ENCODE peak calls at places on chromosomes 7 and 10, in four cellular contexts. One of them, this sample, is unnamed.

GRCh38 chr10:125029584-125030242 is 87.8 kb downstream of the ZRANB1 start:
- DNase-seq in HCT116: no peak
- DNase-seq in NT2/D1: no peak
- DNase-seq in K562: no peak
- DNase-seq in this sample: no peak

GRCh38 chr7:105496501-105496900 is 25.6 kb downstream of the PUS7 start:
- DNase-seq in NT2/D1: no peak
- DNase-seq in K562: no peak
- DNase-seq in HCT116: no peak
- DNase-seq in this sample: no peak

GRCh38 chr7:98992076-98992475 is 113.7 kb downstream of the TRRAP start:
- DNase-seq in K562: no peak
- DNase-seq in NT2/D1: no peak
- DNase-seq in HCT116: no peak
- DNase-seq in this sample: no peak

GRCh38 chr7:155361363-155361680 is 63.6 kb downstream of the INSIG1 start:
- DNase-seq in NT2/D1: no peak
- DNase-seq in K562: no peak
- DNase-seq in HCT116: no peak
- DNase-seq in this sample: no peak

GRCh38 chr10:3838723-3839437 is 53.9 kb upstream of the KLF6 start:
- DNase-seq in K562: peak
- DNase-seq in NT2/D1: no peak
- DNase-seq in HCT116: no peak
- DNase-seq in this sample: no peak

GRCh38 chr7:117531845-117532244 is 52.0 kb downstream of the CFTR start:
- DNase-seq in HCT116: no peak
- DNase-seq in K562: no peak
- DNase-seq in NT2/D1: no peak
- DNase-seq in this sample: no peak

GRCh38 chr7:157771-158251 is 34.6 kb upstream of the FAM20C start:
- DNase-seq in NT2/D1: no peak
- DNase-seq in HCT116: no peak
- DNase-seq in K562: no peak
- DNase-seq in this sample: no peak

GRCh38 chr10:27244976-27245375 is 4.4 kb upstream of the ACBD5 start:
- DNase-seq in HCT116: no peak
- DNase-seq in K562: peak
- DNase-seq in NT2/D1: no peak
- DNase-seq in this sample: no peak

GRCh38 chr7:28068811-28069216 is 111.8 kb downstream of the JAZF1 start:
- DNase-seq in K562: no peak
- DNase-seq in NT2/D1: no peak
- DNase-seq in HCT116: no peak
- DNase-seq in this sample: no peak

GRCh38 chr7:128909605-128910568 is 622 bp downstream of the KCP start:
- DNase-seq in NT2/D1: no peak
- DNase-seq in K562: no peak
- DNase-seq in HCT116: no peak
- DNase-seq in this sample: peak

GRCh38 chr10:121928528-121928884 is 675 bp upstream of the ATE1 start:
- DNase-seq in NT2/D1: no peak
- DNase-seq in HCT116: no peak
- DNase-seq in K562: no peak
- DNase-seq in this sample: no peak

GRCh38 chr7:158527495-158527894 is 60.1 kb downstream of the PTPRN2 start:
- DNase-seq in HCT116: no peak
- DNase-seq in NT2/D1: no peak
- DNase-seq in K562: no peak
- DNase-seq in this sample: no peak

GRCh38 chr7:2045559-2046405 is 187.0 kb downstream of the MAD1L1 start:
- DNase-seq in HCT116: no peak
- DNase-seq in NT2/D1: no peak
- DNase-seq in K562: no peak
- DNase-seq in this sample: peak

GRCh38 chr7:2046581-2047271 is 186.0 kb downstream of the MAD1L1 start:
- DNase-seq in HCT116: no peak
- DNase-seq in NT2/D1: no peak
- DNase-seq in K562: no peak
- DNase-seq in this sample: no peak

GRCh38 chr7:2043316-2044039 is 189.3 kb downstream of the MAD1L1 start:
- DNase-seq in NT2/D1: no peak
- DNase-seq in HCT116: no peak
- DNase-seq in K562: no peak
- DNase-seq in this sample: peak

GRCh38 chr7:2044311-2044882 is 188.3 kb downstream of the MAD1L1 start:
- DNase-seq in K562: no peak
- DNase-seq in NT2/D1: no peak
- DNase-seq in HCT116: no peak
- DNase-seq in this sample: no peak

DNA sequence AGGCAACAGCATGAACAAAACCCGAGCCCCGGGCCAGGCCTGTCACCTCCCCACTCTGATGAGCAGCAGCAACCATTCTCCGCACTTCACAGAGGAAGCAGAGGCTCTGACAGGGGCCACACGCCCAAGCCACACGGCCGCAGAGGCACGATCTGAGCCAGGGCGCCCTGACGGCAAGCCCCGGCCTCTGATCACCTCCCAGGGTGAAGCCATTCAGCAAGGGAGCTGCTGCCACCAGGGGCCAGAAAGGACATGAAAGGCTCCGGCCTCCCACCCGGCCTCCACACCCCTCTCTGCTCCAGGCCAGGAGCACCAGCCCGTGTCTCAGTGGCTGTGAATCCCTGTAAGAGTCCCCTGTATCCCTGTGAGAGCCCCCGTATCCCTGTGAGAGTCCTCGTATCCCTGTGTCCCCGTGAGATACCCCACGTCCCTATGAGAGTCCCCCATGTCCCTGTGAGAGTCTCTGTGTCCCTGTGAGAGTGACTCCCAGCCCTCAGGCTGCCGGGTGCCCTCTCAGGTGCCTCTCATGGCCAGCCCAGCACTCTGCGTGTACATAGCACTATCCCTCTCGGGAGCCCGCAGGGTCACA is 187.8 kb downstream of the MAD1L1 start:
- DNase-seq in NT2/D1: no peak
- DNase-seq in K562: no peak
- DNase-seq in HCT116: no peak
- DNase-seq in this sample: peak
- TF ChIP-seq YY1 in NT2/D1: no peak
- TF ChIP-seq YY1 in K562: no peak
- TF ChIP-seq YY1 in HCT116: no peak
- TF ChIP-seq YY1 in this sample: no peak

DNA sequence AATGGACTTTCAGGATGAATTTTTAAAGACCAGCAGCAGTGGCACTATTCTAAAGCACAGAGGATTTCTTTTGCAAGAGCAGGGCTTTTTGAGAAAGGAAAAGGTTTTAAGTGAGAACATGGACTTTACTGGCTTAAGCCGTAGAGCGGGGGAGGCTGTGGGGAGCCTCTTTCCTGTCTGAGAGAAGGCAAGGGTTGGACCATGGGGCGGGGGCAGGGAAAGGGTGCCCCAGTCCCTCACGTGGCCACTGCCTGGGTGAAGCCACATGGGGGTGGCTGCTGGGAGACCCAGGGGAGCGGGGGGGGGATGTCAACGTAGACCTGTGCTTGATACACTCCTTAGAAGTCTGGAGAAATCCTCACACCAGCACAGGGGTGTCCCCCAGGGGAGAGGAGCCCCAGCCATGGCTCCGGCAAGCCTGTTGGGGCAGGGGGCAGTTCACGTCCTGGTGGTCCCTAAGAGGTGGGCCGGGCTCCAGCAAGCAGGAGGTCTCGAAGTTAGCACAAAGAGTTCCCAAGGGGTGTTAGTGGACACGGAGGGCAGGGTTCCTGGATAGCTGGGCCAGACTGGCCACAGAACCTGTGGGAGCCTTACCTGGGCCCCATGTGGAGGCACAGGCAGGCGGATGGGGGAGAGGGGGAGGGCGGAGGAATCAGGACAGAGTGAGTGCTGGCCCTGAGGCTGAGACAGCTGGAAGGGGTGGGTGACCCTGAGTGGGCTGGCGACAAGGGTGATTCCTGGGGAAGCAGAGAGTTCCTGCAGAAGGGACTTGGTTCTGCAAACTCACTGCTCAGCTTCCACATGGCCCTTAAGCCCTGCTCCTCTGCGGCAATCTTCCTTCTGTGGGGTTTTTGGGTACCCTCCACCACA is 36.9 kb upstream of the ELFN1 start:
- DNase-seq in NT2/D1: no peak
- DNase-seq in K562: no peak
- DNase-seq in HCT116: no peak
- DNase-seq in this sample: peak
- TF ChIP-seq YY1 in NT2/D1: no peak
- TF ChIP-seq YY1 in K562: no peak
- TF ChIP-seq YY1 in HCT116: no peak
- TF ChIP-seq YY1 in this sample: no peak

GRCh38 chr10:87094373-87095240 is at the start of the genes GLUD1 and SHLD2:
- DNase-seq in K562: peak
- DNase-seq in HCT116: peak
- DNase-seq in NT2/D1: peak
- DNase-seq in this sample: peak

GRCh38 chr10:87093461-87094372 is 926 bp downstream of the GLUD1 start:
- DNase-seq in K562: peak
- DNase-seq in NT2/D1: peak
- DNase-seq in HCT116: no peak
- DNase-seq in this sample: peak

GRCh38 chr10:87090779-87091178 is 3.9 kb downstream of the GLUD1 start:
- DNase-seq in HCT116: no peak
- DNase-seq in K562: no peak
- DNase-seq in NT2/D1: no peak
- DNase-seq in this sample: no peak

GRCh38 chr10:87092861-87093460 is 1.7 kb downstream of the GLUD1 start:
- DNase-seq in HCT116: no peak
- DNase-seq in K562: peak
- DNase-seq in NT2/D1: peak
- DNase-seq in this sample: no peak

GRCh38 chr10:87092356-87092860 is 2.2 kb downstream of the GLUD1 start:
- DNase-seq in K562: no peak
- DNase-seq in HCT116: no peak
- DNase-seq in NT2/D1: no peak
- DNase-seq in this sample: no peak
- TF ChIP-seq YY1 in K562: no peak
- TF ChIP-seq YY1 in HCT116: no peak
- TF ChIP-seq YY1 in NT2/D1: no peak
- TF ChIP-seq YY1 in this sample: no peak

GRCh38 chr10:89521368-89521767 is 14.0 kb downstream of the SLC16A12 start:
- DNase-seq in K562: no peak
- DNase-seq in HCT116: no peak
- DNase-seq in NT2/D1: no peak
- DNase-seq in this sample: no peak

GRCh38 chr10:89518108-89518507 is 17.3 kb downstream of the SLC16A12 start:
- DNase-seq in HCT116: no peak
- DNase-seq in NT2/D1: no peak
- DNase-seq in K562: no peak
- DNase-seq in this sample: no peak

GRCh38 chr10:89520711-89521110 is 14.7 kb downstream of the SLC16A12 start:
- DNase-seq in NT2/D1: no peak
- DNase-seq in K562: no peak
- DNase-seq in HCT116: no peak
- DNase-seq in this sample: peak

GRCh38 chr10:89516149-89516832 is 19.1 kb downstream of the SLC16A12 start:
- DNase-seq in K562: peak
- DNase-seq in HCT116: no peak
- DNase-seq in NT2/D1: no peak
- DNase-seq in this sample: no peak

GRCh38 chr10:89518876-89519842 is 16.2 kb downstream of the SLC16A12 start:
- DNase-seq in NT2/D1: no peak
- DNase-seq in HCT116: no peak
- DNase-seq in K562: no peak
- DNase-seq in this sample: peak
- TF ChIP-seq YY1 in NT2/D1: no peak
- TF ChIP-seq YY1 in HCT116: no peak
- TF ChIP-seq YY1 in K562: no peak
- TF ChIP-seq YY1 in this sample: no peak

GRCh38 chr7:4144171-4144701 is 537.9 kb upstream of the FOXK1 start:
- DNase-seq in HCT116: no peak
- DNase-seq in NT2/D1: no peak
- DNase-seq in K562: no peak
- DNase-seq in this sample: peak
- TF ChIP-seq YY1 in HCT116: no peak
- TF ChIP-seq YY1 in NT2/D1: no peak
- TF ChIP-seq YY1 in K562: no peak
- TF ChIP-seq YY1 in this sample: no peak

GRCh38 chr10:97038688-97039087 is 147.1 kb downstream of the SLIT1 start:
- DNase-seq in K562: no peak
- DNase-seq in NT2/D1: no peak
- DNase-seq in HCT116: no peak
- DNase-seq in this sample: no peak
- TF ChIP-seq YY1 in K562: no peak
- TF ChIP-seq YY1 in NT2/D1: no peak
- TF ChIP-seq YY1 in HCT116: no peak
- TF ChIP-seq YY1 in this sample: no peak

GRCh38 chr10:70312972-70313371 is 29.2 kb upstream of the NPFFR1 start:
- DNase-seq in K562: no peak
- DNase-seq in HCT116: no peak
- DNase-seq in NT2/D1: no peak
- DNase-seq in this sample: no peak
- TF ChIP-seq YY1 in K562: no peak
- TF ChIP-seq YY1 in HCT116: no peak
- TF ChIP-seq YY1 in NT2/D1: no peak
- TF ChIP-seq YY1 in this sample: no peak

DNA sequence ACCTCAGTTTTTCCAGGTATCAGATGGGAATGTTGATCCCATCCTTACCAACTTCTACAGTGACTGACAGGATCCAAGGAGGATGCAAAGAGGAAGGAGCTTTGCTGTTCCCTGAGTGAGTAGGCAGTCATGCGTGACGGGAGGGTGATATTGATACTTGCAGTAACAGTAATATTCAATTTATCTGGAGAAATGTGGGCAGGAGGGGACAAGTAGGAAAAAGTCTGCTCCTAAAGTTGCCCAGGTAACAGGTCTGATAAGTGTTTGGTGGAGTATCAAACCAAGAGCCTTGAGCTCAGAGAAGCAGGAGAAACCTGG is 3.3 kb upstream of the ZCCHC24 start:
- DNase-seq in NT2/D1: no peak
- DNase-seq in HCT116: no peak
- DNase-seq in K562: no peak
- DNase-seq in this sample: no peak
- TF ChIP-seq YY1 in NT2/D1: no peak
- TF ChIP-seq YY1 in HCT116: no peak
- TF ChIP-seq YY1 in K562: no peak
- TF ChIP-seq YY1 in this sample: no peak